ENCODE peak calls at places on chromosomes 13 and 19, in seven cellular contexts. One of them, this sample, is unnamed.

GRCh38 chr19:2560369-2560768 is 84.4 kb downstream of the GADD45B start:
- DNase-seq in ovary: no peak
- DNase-seq in left ventricle myocardium inferior: peak; percentile 11
- DNase-seq in CD4-positive, CD25-positive, alpha-beta regulatory T cell: no peak
- DNase-seq in stomach: no peak
- DNase-seq in RWPE2: peak; percentile 32
- DNase-seq in heart right ventricle: no peak
- DNase-seq in this sample: no peak

GRCh38 chr19:5057860-5058259 is 88.9 kb downstream of the KDM4B start:
- DNase-seq in stomach: no peak
- DNase-seq in heart right ventricle: no peak
- DNase-seq in ovary: peak; percentile 47
- DNase-seq in CD4-positive, CD25-positive, alpha-beta regulatory T cell: no peak
- DNase-seq in RWPE2: no peak
- DNase-seq in left ventricle myocardium inferior: no peak
- DNase-seq in this sample: no peak

GRCh38 chr13:21458457-21458815 is 667 bp downstream of the ZDHHC20 start:
- DNase-seq in left ventricle myocardium inferior: peak; percentile 46
- DNase-seq in CD4-positive, CD25-positive, alpha-beta regulatory T cell: peak; percentile 72
- DNase-seq in stomach: peak; percentile 71
- DNase-seq in RWPE2: peak; percentile 69
- DNase-seq in heart right ventricle: peak; percentile 23
- DNase-seq in ovary: peak; percentile 30
- DNase-seq in this sample: peak; percentile 62

GRCh38 chr19:1295169-1296012 is 9.7 kb downstream of the EFNA2 start:
- DNase-seq in CD4-positive, CD25-positive, alpha-beta regulatory T cell: no peak
- DNase-seq in left ventricle myocardium inferior: no peak
- DNase-seq in RWPE2: no peak
- DNase-seq in heart right ventricle: no peak
- DNase-seq in ovary: no peak
- DNase-seq in stomach: no peak
- DNase-seq in this sample: no peak

GRCh38 chr13:108272333-108272732 is 2.8 kb downstream of the TNFSF13B start:
- DNase-seq in ovary: no peak
- DNase-seq in stomach: no peak
- DNase-seq in RWPE2: no peak
- DNase-seq in CD4-positive, CD25-positive, alpha-beta regulatory T cell: no peak
- DNase-seq in left ventricle myocardium inferior: no peak
- DNase-seq in heart right ventricle: no peak
- DNase-seq in this sample: no peak

GRCh38 chr13:90416519-90416918 is 931.0 kb upstream of the MIR17HG start:
- DNase-seq in CD4-positive, CD25-positive, alpha-beta regulatory T cell: no peak
- DNase-seq in ovary: no peak
- DNase-seq in stomach: no peak
- DNase-seq in heart right ventricle: no peak
- DNase-seq in left ventricle myocardium inferior: no peak
- DNase-seq in RWPE2: no peak
- DNase-seq in this sample: no peak

GRCh38 chr13:98206946-98207345 is 29.9 kb upstream of the RNF113B start:
- DNase-seq in RWPE2: no peak
- DNase-seq in stomach: no peak
- DNase-seq in heart right ventricle: no peak
- DNase-seq in CD4-positive, CD25-positive, alpha-beta regulatory T cell: no peak
- DNase-seq in left ventricle myocardium inferior: no peak
- DNase-seq in ovary: no peak
- DNase-seq in this sample: peak; percentile 25

GRCh38 chr13:41905600-41906254 is 55.2 kb downstream of the VWA8 start:
- DNase-seq in heart right ventricle: no peak
- DNase-seq in left ventricle myocardium inferior: no peak
- DNase-seq in CD4-positive, CD25-positive, alpha-beta regulatory T cell: peak; percentile 58
- DNase-seq in ovary: no peak
- DNase-seq in stomach: no peak
- DNase-seq in RWPE2: no peak
- DNase-seq in this sample: peak; percentile 49

GRCh38 chr13:37026778-37027177 is 26.2 kb downstream of the EXOSC8 start:
- DNase-seq in RWPE2: no peak
- DNase-seq in stomach: no peak
- DNase-seq in CD4-positive, CD25-positive, alpha-beta regulatory T cell: no peak
- DNase-seq in ovary: no peak
- DNase-seq in left ventricle myocardium inferior: no peak
- DNase-seq in heart right ventricle: no peak
- DNase-seq in this sample: no peak

GRCh38 chr13:20359335-20359734 is 127.2 kb upstream of the GJB6 start:
- DNase-seq in RWPE2: peak; percentile 96
- DNase-seq in CD4-positive, CD25-positive, alpha-beta regulatory T cell: no peak
- DNase-seq in left ventricle myocardium inferior: no peak
- DNase-seq in ovary: no peak
- DNase-seq in heart right ventricle: no peak
- DNase-seq in stomach: no peak
- DNase-seq in this sample: no peak

GRCh38 chr19:15371786-15372380 is 7.7 kb downstream of the AKAP8 start:
- DNase-seq in ovary: no peak
- DNase-seq in left ventricle myocardium inferior: no peak
- DNase-seq in RWPE2: no peak
- DNase-seq in CD4-positive, CD25-positive, alpha-beta regulatory T cell: no peak
- DNase-seq in heart right ventricle: no peak
- DNase-seq in stomach: no peak
- DNase-seq in this sample: no peak

GRCh38 chr19:10295305-10295846 is 5.6 kb downstream of the ICAM5 start:
- DNase-seq in CD4-positive, CD25-positive, alpha-beta regulatory T cell: peak; percentile 84
- DNase-seq in RWPE2: no peak
- DNase-seq in heart right ventricle: no peak
- DNase-seq in stomach: peak; percentile 51
- DNase-seq in left ventricle myocardium inferior: no peak
- DNase-seq in ovary: no peak
- DNase-seq in this sample: peak; percentile 63

GRCh38 chr13:112657850-112658445 is 31.9 kb upstream of the ATP11A start:
- DNase-seq in ovary: no peak
- DNase-seq in left ventricle myocardium inferior: no peak
- DNase-seq in RWPE2: no peak
- DNase-seq in stomach: no peak
- DNase-seq in heart right ventricle: no peak
- DNase-seq in CD4-positive, CD25-positive, alpha-beta regulatory T cell: no peak
- DNase-seq in this sample: no peak

GRCh38 chr13:101751488-101751887 is 299.0 kb downstream of the ITGBL1 start:
- DNase-seq in RWPE2: no peak
- DNase-seq in stomach: no peak
- DNase-seq in ovary: no peak
- DNase-seq in CD4-positive, CD25-positive, alpha-beta regulatory T cell: no peak
- DNase-seq in left ventricle myocardium inferior: no peak
- DNase-seq in heart right ventricle: no peak
- DNase-seq in this sample: no peak

GRCh38 chr19:19345970-19346369 is 25.3 kb downstream of the MAU2 start:
- DNase-seq in CD4-positive, CD25-positive, alpha-beta regulatory T cell: no peak
- DNase-seq in heart right ventricle: no peak
- DNase-seq in left ventricle myocardium inferior: no peak
- DNase-seq in ovary: no peak
- DNase-seq in RWPE2: no peak
- DNase-seq in stomach: no peak
- DNase-seq in this sample: no peak

GRCh38 chr19:46357846-46358583 is 11.1 kb downstream of the PPP5C start:
- DNase-seq in CD4-positive, CD25-positive, alpha-beta regulatory T cell: no peak
- DNase-seq in left ventricle myocardium inferior: no peak
- DNase-seq in ovary: no peak
- DNase-seq in heart right ventricle: no peak
- DNase-seq in RWPE2: no peak
- DNase-seq in stomach: no peak
- DNase-seq in this sample: no peak

GRCh38 chr13:101627556-101627943 is 175.1 kb downstream of the ITGBL1 start:
- DNase-seq in ovary: no peak
- DNase-seq in left ventricle myocardium inferior: no peak
- DNase-seq in RWPE2: no peak
- DNase-seq in heart right ventricle: no peak
- DNase-seq in CD4-positive, CD25-positive, alpha-beta regulatory T cell: no peak
- DNase-seq in stomach: no peak
- DNase-seq in this sample: no peak

DNA sequence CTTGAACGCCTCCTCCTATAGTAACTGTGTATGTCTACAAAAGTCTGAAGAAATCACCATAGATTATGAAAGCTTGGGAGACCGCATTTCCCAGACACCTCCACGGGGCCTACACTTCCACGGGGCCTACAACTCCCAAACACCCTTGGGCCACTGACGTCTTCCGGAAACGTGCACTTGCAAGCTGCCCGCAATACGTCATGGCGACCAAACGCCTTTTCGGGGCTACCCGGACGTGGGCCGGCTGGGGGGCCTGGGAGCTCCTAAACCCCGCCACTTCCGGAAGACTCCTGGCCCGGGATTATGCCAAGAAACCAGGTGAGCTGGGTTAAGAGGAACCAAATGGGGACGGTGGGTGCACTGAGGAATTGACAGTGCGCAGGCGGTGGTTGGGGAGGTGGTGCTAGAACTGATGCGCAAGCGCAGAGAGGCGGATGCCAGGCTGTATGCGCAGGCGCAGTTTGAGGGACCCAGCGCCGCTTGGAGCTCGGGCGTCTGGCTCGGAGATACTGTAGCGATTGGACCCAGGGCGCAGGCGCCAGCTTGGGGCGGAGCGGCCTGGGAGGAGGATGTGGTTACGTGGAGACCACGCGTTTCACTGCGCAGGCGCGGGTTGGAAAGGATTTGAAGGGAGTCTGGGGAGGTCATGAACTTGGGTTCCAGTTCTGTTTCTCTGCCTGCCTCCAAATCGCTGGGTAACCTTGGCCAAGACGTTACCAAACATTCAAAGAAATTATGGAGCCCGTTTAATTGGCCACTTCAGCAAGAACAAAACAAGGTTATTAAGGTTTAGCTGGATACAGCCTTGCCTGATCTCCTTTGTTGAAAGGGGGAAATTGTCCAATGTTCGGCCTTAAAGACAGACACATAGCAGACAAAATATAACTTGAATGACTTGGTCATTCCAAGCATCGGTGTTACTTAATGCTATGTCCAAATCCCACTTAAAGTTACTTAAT is at the start of gene MRPL54:
- DNase-seq in ovary: peak; percentile 99
- DNase-seq in RWPE2: peak; percentile 96
- DNase-seq in heart right ventricle: peak; percentile 99
- DNase-seq in left ventricle myocardium inferior: peak; percentile 99
- DNase-seq in CD4-positive, CD25-positive, alpha-beta regulatory T cell: peak; percentile 99
- DNase-seq in stomach: peak; percentile 100
- DNase-seq in this sample: peak; percentile 100
- H3K4me3 ChIP-seq in ovary: peak within 1 kb of the TSS; percentile 94
- H3K4me3 ChIP-seq in RWPE2: peak within 1 kb of the TSS; percentile 88
- H3K4me3 ChIP-seq in heart right ventricle: peak within 1 kb of the TSS; percentile 88
- H3K4me3 ChIP-seq in left ventricle myocardium inferior: peak within 1 kb of the TSS; percentile 99
- H3K4me3 ChIP-seq in CD4-positive, CD25-positive, alpha-beta regulatory T cell: peak within 1 kb of the TSS; percentile 72
- H3K4me3 ChIP-seq in stomach: peak within 1 kb of the TSS; percentile 78
- H3K4me3 ChIP-seq in this sample: peak within 1 kb of the TSS; percentile 92

GRCh38 chr19:39413269-39413902 is 917 bp downstream of the PLEKHG2 start:
- DNase-seq in left ventricle myocardium inferior: peak; percentile 83
- DNase-seq in ovary: peak; percentile 83
- DNase-seq in stomach: no peak
- DNase-seq in RWPE2: no peak
- DNase-seq in CD4-positive, CD25-positive, alpha-beta regulatory T cell: peak; percentile 33
- DNase-seq in heart right ventricle: peak; percentile 87
- DNase-seq in this sample: no peak
- H3K4me1 ChIP-seq in left ventricle myocardium inferior: peaks cover 81% of the 10 kb centered on the region
- H3K4me1 ChIP-seq in ovary: peaks cover 24% of the 10 kb centered on the region
- H3K4me1 ChIP-seq in stomach: peaks cover 60% of the 10 kb centered on the region
- H3K4me1 ChIP-seq in RWPE2: peaks cover 13% of the 10 kb centered on the region
- H3K4me1 ChIP-seq in CD4-positive, CD25-positive, alpha-beta regulatory T cell: peaks cover 49% of the 10 kb centered on the region
- H3K4me1 ChIP-seq in heart right ventricle: peaks cover 14% of the 10 kb centered on the region
- H3K4me1 ChIP-seq in this sample: no peaks in the 10 kb centered on the region

DNA sequence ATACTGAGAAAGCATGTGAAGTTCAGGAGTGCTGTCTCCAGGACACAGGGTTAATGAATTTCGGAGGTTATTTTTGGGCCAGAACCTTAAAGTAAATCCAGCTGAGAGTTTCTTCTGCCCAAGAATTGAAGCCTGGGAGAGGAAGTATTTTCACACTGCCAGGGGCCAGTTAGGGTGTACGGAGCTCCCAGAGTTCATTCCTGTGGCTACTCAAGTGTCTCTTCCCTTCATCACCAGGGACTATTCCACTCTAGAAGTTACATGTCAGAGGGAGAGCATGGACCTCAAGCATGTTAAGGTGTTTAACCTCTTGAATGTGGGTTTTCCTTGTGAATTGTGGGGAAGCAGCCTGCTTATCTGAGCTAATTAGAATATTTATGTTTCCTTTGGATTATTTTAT is 37.1 kb downstream of the ZNF136 start:
- DNase-seq in stomach: no peak
- DNase-seq in left ventricle myocardium inferior: no peak
- DNase-seq in heart right ventricle: no peak
- DNase-seq in RWPE2: no peak
- DNase-seq in CD4-positive, CD25-positive, alpha-beta regulatory T cell: no peak
- DNase-seq in ovary: no peak
- DNase-seq in this sample: no peak
- H3K9me3 ChIP-seq in stomach: peaks cover 37% of the 10 kb centered on the region
- H3K9me3 ChIP-seq in left ventricle myocardium inferior: peaks cover 18% of the 10 kb centered on the region
- H3K9me3 ChIP-seq in heart right ventricle: peaks cover 10% of the 10 kb centered on the region
- H3K9me3 ChIP-seq in RWPE2: peaks cover 8% of the 10 kb centered on the region
- H3K9me3 ChIP-seq in CD4-positive, CD25-positive, alpha-beta regulatory T cell: peaks cover 27% of the 10 kb centered on the region
- H3K9me3 ChIP-seq in ovary: no peaks in the 10 kb centered on the region
- H3K9me3 ChIP-seq in this sample: no peaks in the 10 kb centered on the region

GRCh38 chr19:42028304-42029216 is 34.5 kb upstream of the ATP1A3 start:
- DNase-seq in heart right ventricle: no peak
- DNase-seq in CD4-positive, CD25-positive, alpha-beta regulatory T cell: peak; percentile 5
- DNase-seq in stomach: no peak
- DNase-seq in ovary: no peak
- DNase-seq in RWPE2: no peak
- DNase-seq in left ventricle myocardium inferior: no peak
- DNase-seq in this sample: no peak
- H3K4me3 ChIP-seq in heart right ventricle: no peak overlapping the region
- H3K4me3 ChIP-seq in CD4-positive, CD25-positive, alpha-beta regulatory T cell: no peak overlapping the region
- H3K4me3 ChIP-seq in stomach: no peak overlapping the region
- H3K4me3 ChIP-seq in ovary: no peak overlapping the region
- H3K4me3 ChIP-seq in RWPE2: no peak overlapping the region
- H3K4me3 ChIP-seq in left ventricle myocardium inferior: no peak overlapping the region
- H3K4me3 ChIP-seq in this sample: no peak overlapping the region

GRCh38 chr13:50842246-50842645 is 1.2 kb downstream of the DLEU7 start:
- DNase-seq in RWPE2: no peak
- DNase-seq in left ventricle myocardium inferior: no peak
- DNase-seq in ovary: no peak
- DNase-seq in CD4-positive, CD25-positive, alpha-beta regulatory T cell: no peak
- DNase-seq in heart right ventricle: no peak
- DNase-seq in stomach: no peak
- DNase-seq in this sample: no peak

GRCh38 chr13:50845211-50845610 is 1.7 kb upstream of the DLEU7 start:
- DNase-seq in stomach: no peak
- DNase-seq in heart right ventricle: no peak
- DNase-seq in ovary: no peak
- DNase-seq in CD4-positive, CD25-positive, alpha-beta regulatory T cell: no peak
- DNase-seq in RWPE2: no peak
- DNase-seq in left ventricle myocardium inferior: no peak
- DNase-seq in this sample: no peak

GRCh38 chr13:50843256-50844043 is at the start of gene DLEU7:
- DNase-seq in heart right ventricle: no peak
- DNase-seq in left ventricle myocardium inferior: no peak
- DNase-seq in ovary: no peak
- DNase-seq in CD4-positive, CD25-positive, alpha-beta regulatory T cell: no peak
- DNase-seq in stomach: no peak
- DNase-seq in RWPE2: no peak
- DNase-seq in this sample: no peak

GRCh38 chr13:50844181-50844875 is 836 bp upstream of the DLEU7 start:
- DNase-seq in ovary: no peak
- DNase-seq in CD4-positive, CD25-positive, alpha-beta regulatory T cell: no peak
- DNase-seq in left ventricle myocardium inferior: no peak
- DNase-seq in heart right ventricle: no peak
- DNase-seq in RWPE2: no peak
- DNase-seq in stomach: no peak
- DNase-seq in this sample: no peak

GRCh38 chr13:50842711-50843255 is 709 bp downstream of the DLEU7 start:
- DNase-seq in CD4-positive, CD25-positive, alpha-beta regulatory T cell: no peak
- DNase-seq in ovary: no peak
- DNase-seq in RWPE2: no peak
- DNase-seq in left ventricle myocardium inferior: no peak
- DNase-seq in heart right ventricle: no peak
- DNase-seq in stomach: no peak
- DNase-seq in this sample: no peak
- H3K4me1 ChIP-seq in CD4-positive, CD25-positive, alpha-beta regulatory T cell: peaks cover 11% of the 10 kb centered on the region
- H3K4me1 ChIP-seq in ovary: peaks cover 5% of the 10 kb centered on the region
- H3K4me1 ChIP-seq in RWPE2: no peaks in the 10 kb centered on the region
- H3K4me1 ChIP-seq in left ventricle myocardium inferior: peaks cover 14% of the 10 kb centered on the region
- H3K4me1 ChIP-seq in heart right ventricle: peaks cover 5% of the 10 kb centered on the region
- H3K4me1 ChIP-seq in stomach: peaks cover 9% of the 10 kb centered on the region
- H3K4me1 ChIP-seq in this sample: no peaks in the 10 kb centered on the region

This sample was measured in small intestine.